ENCODE peak calls at places on chromosome 1, in nine cellular contexts. X is lung; N is fibroblast of lung; R is CD8-positive, alpha-beta T cell; H is AG09309; L is tibial artery; K is IMR-90; C is K562; W is BE2C. Q is an unnamed sample.
A peak's percentile ranks its signal among the peaks of the same experiment; 100 is the strongest.

GRCh38 chr1:192104852-192105251 is 53.4 kb upstream of the RGS18 start:
- DNase-seq in N (peak; percentile 65), K (peak; percentile 89), H (peak; percentile 14), C (no peak), L (no peak), W (no peak), X (no peak), R (no peak), Q (no peak)

GRCh38 chr1:77282187-77282865 is 507 bp downstream of the AK5 start:
- DNase-seq in C (no peak), K (peak; percentile 35), L (no peak), H (no peak), N (peak; percentile 36), W (peak; percentile 43), R (peak; percentile 11), X (no peak), Q (no peak)

GRCh38 chr1:62234709-62235108 is 40.1 kb downstream of the L1TD1 start:
- DNase-seq in R (no peak), L (no peak), C (no peak), N (no peak), X (no peak), H (no peak), W (no peak), K (no peak), Q (no peak)

GRCh38 chr1:8202182-8202905 is 115.6 kb upstream of the SLC45A1 start:
- DNase-seq in N (peak; percentile 92), X (no peak), R (no peak), H (no peak), L (peak; percentile 95), K (peak; percentile 97), C (peak; percentile 45), W (peak; percentile 20), Q (peak; percentile 95)

GRCh38 chr1:224182866-224183590 is at the start of gene DEGS1:
- DNase-seq in X (peak; percentile 78), R (peak; percentile 71), L (peak; percentile 93), W (peak; percentile 90), H (no peak), N (peak; percentile 75), C (peak; percentile 99), K (peak; percentile 73), Q (peak; percentile 94)

GRCh38 chr1:44985747-44986359 is 542 bp downstream of the EIF2B3 start:
- DNase-seq in N (no peak), X (no peak), C (peak; percentile 38), H (no peak), R (no peak), L (no peak), W (no peak), K (peak; percentile 8), Q (no peak)

GRCh38 chr1:227273557-227273956 is 44.7 kb downstream of the CDC42BPA start:
- DNase-seq in W (no peak), N (peak; percentile 16), K (peak; percentile 8), X (no peak), H (no peak), C (no peak), L (no peak), R (no peak), Q (no peak)

GRCh38 chr1:20725189-20726106 is 7.1 kb downstream of the SH2D5 start:
- DNase-seq in H (no peak), R (no peak), N (peak; percentile 68), C (no peak), L (peak; percentile 62), W (no peak), X (no peak), K (peak; percentile 92), Q (peak; percentile 57)

GRCh38 chr1:160707171-160708109 is 4.2 kb downstream of the CD48 start:
- DNase-seq in C (no peak), X (no peak), N (no peak), H (no peak), K (no peak), L (no peak), W (no peak), R (no peak), Q (no peak)
- H3K4me3 ChIP-seq in C (no peak overlapping the region), X (no peak overlapping the region), N (no peak overlapping the region), H (no peak overlapping the region), K (no peak overlapping the region), L (no peak overlapping the region), W (no peak overlapping the region), R (peak overlapping the region; percentile 89), Q (no peak overlapping the region)

DNA sequence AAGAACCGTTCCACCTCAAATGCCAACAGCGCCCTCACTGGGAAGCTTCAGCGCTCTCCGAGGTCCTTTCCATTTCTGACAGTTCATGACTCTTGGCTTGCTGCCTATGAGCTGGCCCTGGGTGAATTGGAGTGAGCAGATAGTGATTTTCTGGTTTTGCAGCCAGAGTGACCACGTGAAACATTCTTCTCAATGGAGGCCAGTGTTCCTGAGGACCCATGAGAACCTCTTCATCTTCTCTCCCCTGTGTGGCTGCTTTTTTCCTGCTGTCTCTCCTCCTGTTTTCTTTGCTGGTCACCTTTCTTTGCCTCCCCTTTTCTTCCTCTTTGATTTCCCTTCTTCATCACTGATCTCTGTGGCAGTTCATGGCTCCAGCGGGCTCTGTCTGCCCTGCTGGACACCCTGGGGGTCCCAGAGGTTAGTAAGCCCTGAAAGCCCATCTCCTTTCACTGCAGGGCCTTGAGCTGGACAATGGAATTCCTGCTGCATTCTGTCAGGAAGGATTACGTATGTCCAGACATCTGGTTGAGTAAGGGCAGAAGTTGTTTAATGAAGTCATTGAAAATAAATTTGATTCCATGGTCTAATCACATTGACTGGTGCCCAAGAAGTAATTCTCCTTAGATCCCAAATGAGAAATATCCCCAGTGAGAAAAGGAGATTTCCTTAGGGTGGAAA is 29.9 kb downstream of the VASH2 start:
- DNase-seq in W (no peak), R (no peak), L (no peak), K (peak; percentile 90), C (no peak), X (no peak), H (no peak), N (peak; percentile 55), Q (no peak)
- TF ChIP-seq CTCF in W (no peak), R (no peak), L (no peak), K (peak; percentile 11), C (peak; percentile 39), X (no peak), H (no peak), N (no peak), Q (no peak)

GRCh38 chr1:155499953-155500621 is 62.5 kb downstream of the ASH1L start:
- DNase-seq in L (no peak), W (peak; percentile 46), X (no peak), K (no peak), C (no peak), H (no peak), N (peak; percentile 14), R (no peak), Q (no peak)
- H3K4me3 ChIP-seq in L (no peak overlapping the region), W (peak overlapping the region; percentile 13), X (no peak overlapping the region), K (no peak overlapping the region), C (no peak overlapping the region), H (no peak overlapping the region), N (no peak overlapping the region), R (no peak overlapping the region), Q (no peak overlapping the region)

DNA sequence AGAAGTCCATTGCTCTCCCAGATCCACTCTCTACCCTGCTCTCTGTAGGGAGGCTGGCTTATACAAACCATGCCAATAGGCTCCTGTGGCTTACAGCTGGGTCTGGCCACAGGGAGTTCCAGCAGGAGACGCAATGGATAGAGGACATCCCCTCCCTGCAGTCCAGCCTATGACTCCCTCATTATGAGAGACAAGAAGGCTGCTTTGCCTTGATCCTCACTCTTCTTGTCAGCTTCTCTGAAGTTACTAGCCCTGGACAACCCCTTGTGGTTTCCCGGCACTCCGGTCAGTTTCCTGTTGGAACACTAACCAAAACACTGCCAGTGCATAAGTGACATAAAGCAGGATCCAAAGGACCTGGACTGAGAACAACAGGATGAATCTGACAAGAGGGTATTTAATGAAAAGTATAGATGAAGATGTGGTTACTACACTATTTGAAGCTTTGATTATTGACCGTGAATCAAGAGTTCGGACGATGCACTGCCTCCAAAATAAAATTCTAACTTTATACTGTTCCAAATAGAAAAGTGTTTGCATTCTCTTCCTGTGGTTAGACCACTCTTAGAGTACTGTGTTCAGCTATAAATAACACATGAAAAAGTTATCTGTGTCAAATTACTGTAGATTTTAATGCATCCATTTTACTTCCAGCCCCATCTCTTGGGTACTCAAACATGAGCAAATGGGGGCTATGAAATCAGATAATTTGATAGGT is 32.7 kb upstream of the ZNF326 start:
- DNase-seq in R (no peak), H (no peak), X (no peak), K (peak; percentile 68), W (no peak), L (no peak), N (no peak), C (no peak), Q (no peak)
- TF ChIP-seq CTCF in R (no peak), H (no peak), X (no peak), K (no peak), W (no peak), L (no peak), N (no peak), C (no peak), Q (no peak)

DNA sequence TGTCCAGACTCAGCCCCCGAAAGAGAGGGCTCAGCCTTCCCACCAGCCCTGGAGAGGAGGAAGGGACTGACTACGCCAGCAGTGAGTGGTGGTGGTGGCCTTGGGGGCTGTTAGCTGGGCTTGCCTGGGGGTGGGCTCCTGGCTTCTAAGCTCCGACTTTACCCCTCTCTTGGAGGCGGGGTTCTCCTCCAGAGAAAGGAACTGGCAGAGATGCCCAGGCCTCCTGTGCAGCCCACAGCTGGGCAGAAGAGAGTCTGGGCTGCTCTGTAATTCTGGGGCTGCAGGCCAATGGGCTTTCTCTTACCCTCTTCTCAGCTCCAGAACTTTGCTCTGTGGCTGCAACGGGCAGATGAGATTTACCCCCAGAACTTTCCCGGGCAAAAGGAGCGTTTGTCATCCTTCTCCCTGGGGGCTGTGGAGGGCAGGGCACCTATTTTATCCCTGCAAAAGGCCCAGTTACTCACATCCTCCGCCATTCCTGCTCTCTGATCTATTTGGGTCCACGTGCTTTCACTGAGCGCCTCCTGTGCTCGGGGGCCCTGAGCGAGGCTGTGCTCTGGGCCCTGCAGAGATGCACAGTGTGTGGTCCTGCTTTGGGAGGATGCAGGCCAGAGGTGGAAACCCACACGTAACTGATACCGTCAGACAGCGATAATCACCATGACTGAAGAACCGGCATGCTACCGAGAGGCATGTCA is 2.2 kb upstream of the CSMD2 start:
- DNase-seq in W (no peak), H (no peak), C (no peak), X (no peak), K (no peak), R (no peak), L (no peak), N (no peak), Q (no peak)
- H3K4me3 ChIP-seq in W (no peak overlapping the region), H (no peak overlapping the region), C (no peak overlapping the region), X (no peak overlapping the region), K (no peak overlapping the region), R (no peak overlapping the region), L (no peak overlapping the region), N (no peak overlapping the region), Q (no peak overlapping the region)

GRCh38 chr1:189678779-189679178 is 798.9 kb downstream of the BRINP3 start:
- DNase-seq in K (no peak), L (no peak), C (no peak), X (no peak), W (no peak), R (no peak), H (no peak), N (no peak), Q (no peak)
- TF ChIP-seq CTCF in K (peak; percentile 20), L (no peak), C (no peak), X (no peak), W (peak; percentile 46), R (no peak), H (no peak), N (peak; percentile 32), Q (no peak)